ENCODE peak calls at places on chromosomes 3 and 15, in nine cellular contexts. I is CD8-positive, alpha-beta memory T cell; N is PC-9; R is GM23248; P is gastrocnemius medialis; X is ovary; F is psoas muscle; J is dorsolateral prefrontal cortex; A is A673. K is an unnamed sample.

GRCh38 chr3:11835028-11835639 is 11.6 kb downstream of the TAMM41 start:
- DNase-seq in N (no peak), A (peak), R (peak), X (no peak), P (no peak), F (no peak), I (no peak), J (no peak), K (no peak)

GRCh38 chr3:184322731-184323487 is 8.5 kb downstream of the EIF4G1 start:
- DNase-seq in F (peak), I (no peak), J (no peak), N (no peak), P (peak), A (no peak), R (peak), X (no peak), K (no peak)

GRCh38 chr15:67013696-67014095 is 51.7 kb upstream of the SMAD3 start:
- DNase-seq in N (no peak), X (no peak), J (no peak), P (no peak), I (no peak), A (peak), F (peak), R (no peak), K (peak)

GRCh38 chr3:122533931-122534334 is 19.2 kb upstream of the KPNA1 start:
- DNase-seq in A (no peak), X (no peak), J (no peak), N (peak), I (no peak), F (no peak), R (peak), P (no peak), K (peak)

GRCh38 chr3:63343674-63344073 is 65.6 kb downstream of the SYNPR start:
- DNase-seq in A (peak), X (peak), R (peak), F (peak), J (peak), P (peak), N (no peak), I (no peak), K (peak)

GRCh38 chr15:98485451-98485850 is 162.9 kb upstream of the IGF1R start:
- DNase-seq in R (no peak), J (no peak), P (no peak), X (no peak), N (no peak), I (no peak), A (no peak), F (no peak), K (no peak)

GRCh38 chr3:11558461-11558903 is 85.2 kb downstream of the VGLL4 start:
- DNase-seq in I (no peak), N (no peak), F (no peak), A (no peak), J (no peak), R (no peak), X (peak), P (peak), K (no peak)

GRCh38 chr15:30990036-30990435 is 1.4 kb downstream of the MTMR10 start:
- DNase-seq in J (no peak), I (no peak), X (no peak), F (no peak), R (peak), P (no peak), N (no peak), A (peak), K (no peak)

GRCh38 chr15:75809986-75810750 is 33.1 kb upstream of the UBE2Q2 start:
- DNase-seq in A (no peak), I (no peak), R (peak), P (no peak), N (no peak), X (no peak), F (no peak), J (no peak), K (no peak)

GRCh38 chr3:74402821-74403220 is 211.6 kb downstream of the CNTN3 start:
- DNase-seq in R (no peak), F (no peak), N (no peak), P (no peak), A (no peak), J (no peak), X (no peak), I (no peak), K (no peak)

GRCh38 chr3:23761440-23761896 is 44.3 kb upstream of the UBE2E1 start:
- DNase-seq in R (peak), P (no peak), F (no peak), X (no peak), I (no peak), N (no peak), J (no peak), A (peak), K (no peak)

GRCh38 chr15:67077641-67078215 is 12.3 kb downstream of the SMAD3 start:
- DNase-seq in R (no peak), N (no peak), X (no peak), J (no peak), P (peak), F (peak), I (no peak), A (no peak), K (no peak)

GRCh38 chr3:179164857-179165256 is 16.7 kb downstream of the PIK3CA start:
- DNase-seq in X (no peak), J (no peak), R (no peak), A (no peak), I (no peak), F (no peak), N (no peak), P (no peak), K (no peak)

GRCh38 chr15:40906947-40907802 is 12.9 kb downstream of the VPS18 start:
- DNase-seq in I (peak), N (no peak), P (peak), R (peak), F (no peak), J (no peak), X (no peak), A (peak), K (no peak)

GRCh38 chr15:28243901-28244300 is 78.1 kb downstream of the HERC2 start:
- DNase-seq in I (no peak), X (no peak), A (no peak), F (no peak), R (no peak), P (no peak), N (no peak), J (no peak), K (no peak)

GRCh38 chr3:30282052-30282708 is 324.2 kb upstream of the TGFBR2 start:
- DNase-seq in J (no peak), F (no peak), I (no peak), R (peak), X (no peak), A (peak), P (no peak), N (no peak), K (peak)

GRCh38 chr3:41207355-41207754 is 8.1 kb downstream of the CTNNB1 start:
- DNase-seq in P (no peak), A (no peak), J (no peak), F (no peak), X (no peak), N (no peak), I (no peak), R (no peak), K (no peak)

GRCh38 chr3:119747355-119747754 is 34.5 kb upstream of the NR1I2 start:
- DNase-seq in N (no peak), R (no peak), J (no peak), X (no peak), P (no peak), I (no peak), F (no peak), A (no peak), K (no peak)

GRCh38 chr3:131036200-131036816 is 9.6 kb downstream of the NEK11 start:
- DNase-seq in X (no peak), F (no peak), J (no peak), P (no peak), R (peak), A (no peak), I (no peak), N (peak), K (no peak)

GRCh38 chr3:186880392-186880791 is 37.9 kb downstream of the ADIPOQ start:
- DNase-seq in F (no peak), X (no peak), I (no peak), A (no peak), R (no peak), J (no peak), N (no peak), P (no peak), K (no peak)

GRCh38 chr3:157353657-157354056 is 83.0 kb upstream of the PTX3 start:
- DNase-seq in J (no peak), P (no peak), A (no peak), X (no peak), N (no peak), R (peak), I (no peak), F (no peak), K (no peak)

GRCh38 chr3:151795276-151795675 is 18.6 kb upstream of the AADAC start:
- DNase-seq in P (no peak), I (no peak), J (no peak), R (peak), A (peak), X (no peak), F (no peak), N (no peak), K (no peak)

GRCh38 chr3:104549099-104549714 is 817.5 kb upstream of the ALCAM start:
- DNase-seq in A (no peak), P (no peak), I (no peak), J (no peak), N (no peak), R (no peak), X (no peak), F (no peak), K (no peak)

GRCh38 chr3:38643592-38643991 is 5.9 kb downstream of the SCN5A start:
- DNase-seq in A (no peak), N (no peak), X (no peak), F (no peak), R (no peak), I (no peak), J (no peak), P (no peak), K (no peak)

GRCh38 chr15:80599359-80599758 is 95.8 kb upstream of the ABHD17C start:
- DNase-seq in A (no peak), F (no peak), I (no peak), N (peak), P (no peak), X (no peak), J (no peak), R (peak), K (peak)

GRCh38 chr3:160480931-160481330 is 31.3 kb upstream of the TRIM59 start:
- DNase-seq in I (no peak), X (no peak), N (no peak), A (no peak), F (no peak), P (no peak), J (no peak), R (peak), K (no peak)

GRCh38 chr15:60701261-60702019 is 222.5 kb upstream of the ICE2 start:
- DNase-seq in A (no peak), F (no peak), X (no peak), J (no peak), N (peak), R (no peak), P (no peak), I (no peak), K (no peak)

GRCh38 chr15:40069178-40070165 is 30.5 kb upstream of the SRP14 start:
- DNase-seq in X (peak), P (peak), R (peak), J (peak), A (peak), I (no peak), N (peak), F (peak), K (no peak)

GRCh38 chr15:68957686-68958085 is 27.4 kb downstream of the SPESP1 start:
- DNase-seq in A (no peak), R (no peak), N (no peak), P (no peak), I (no peak), X (no peak), J (no peak), F (no peak), K (no peak)

GRCh38 chr3:138390582-138390932 is 42.2 kb downstream of the MRAS start:
- DNase-seq in A (no peak), P (no peak), I (no peak), R (no peak), X (no peak), J (no peak), F (no peak), N (no peak), K (no peak)

GRCh38 chr3:62211675-62212429 is 161.5 kb downstream of the FEZF2 start:
- DNase-seq in P (no peak), A (peak), X (no peak), N (no peak), F (no peak), R (no peak), J (no peak), I (no peak), K (no peak)

DNA sequence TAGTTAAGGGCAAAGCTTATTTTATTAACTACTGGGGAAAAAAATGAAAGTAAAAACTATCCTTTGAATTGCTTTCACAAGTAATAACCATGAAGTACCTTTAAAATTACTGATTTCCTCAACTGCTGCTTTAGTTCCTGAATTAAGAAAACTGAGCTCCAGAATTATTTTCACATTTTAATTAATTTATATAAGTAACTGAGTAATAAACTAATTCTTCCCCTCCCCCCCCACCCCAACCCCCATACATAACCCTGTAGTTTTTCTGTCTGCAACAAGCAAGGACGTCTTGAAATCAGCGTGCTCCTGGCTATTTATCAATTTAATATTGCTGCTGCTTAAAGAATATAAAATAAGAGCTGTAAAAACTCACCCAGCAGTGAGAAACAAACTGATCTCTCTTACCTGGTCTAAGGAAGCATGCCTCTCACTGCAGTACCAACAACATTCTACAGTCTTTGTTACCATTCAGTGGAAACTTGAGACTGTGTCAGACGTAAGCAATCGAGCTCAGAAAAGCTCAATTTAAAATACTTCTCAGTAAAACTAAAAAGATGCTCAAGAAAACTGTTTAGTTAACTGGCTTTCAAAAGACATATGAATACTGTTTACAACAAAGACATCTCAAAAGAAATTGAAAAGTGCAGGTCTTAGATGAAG is 121.0 kb downstream of the TFDP2 start:
- DNase-seq in R (peak), N (no peak), P (no peak), I (peak), J (no peak), A (peak), X (no peak), F (no peak), K (peak)
- H3K27ac ChIP-seq in R (peak), N (no peak), P (peak), I (peak), J (no peak), A (peak), X (no peak), F (peak), K (peak)

DNA sequence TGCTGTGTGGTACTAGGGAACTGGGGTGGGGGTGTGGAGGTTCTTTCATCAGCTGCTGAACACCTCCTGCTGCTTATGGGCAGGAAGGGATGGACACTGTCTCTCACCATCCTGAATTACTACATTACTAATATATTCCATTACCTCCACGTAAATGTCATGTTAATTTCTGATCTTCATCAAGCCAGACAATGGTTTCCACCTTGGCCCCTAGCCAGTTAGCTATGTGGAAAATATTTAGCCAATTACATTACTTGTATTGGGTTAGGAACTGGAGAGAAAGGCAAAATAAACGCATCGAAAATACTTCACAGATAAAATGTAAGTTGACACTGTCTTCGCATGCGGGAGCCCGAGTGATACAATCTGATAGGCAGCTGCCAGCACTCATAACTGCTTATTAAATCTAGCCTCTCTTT is 95.1 kb downstream of the FOXP1 start:
- DNase-seq in I (no peak), A (no peak), F (no peak), P (no peak), N (no peak), X (no peak), R (no peak), J (no peak), K (no peak)
- H3K27ac ChIP-seq in I (no peak), A (no peak), F (no peak), P (no peak), N (no peak), X (no peak), R (no peak), J (no peak), K (no peak)

GRCh38 chr3:158777171-158777873 is 24.5 kb upstream of the MFSD1 start:
- DNase-seq in P (no peak), R (no peak), F (no peak), X (no peak), A (no peak), N (no peak), I (no peak), J (no peak), K (no peak)
- H3K27ac ChIP-seq in P (no peak), R (no peak), F (no peak), X (no peak), A (no peak), N (peak), I (no peak), J (no peak), K (no peak)

DNA sequence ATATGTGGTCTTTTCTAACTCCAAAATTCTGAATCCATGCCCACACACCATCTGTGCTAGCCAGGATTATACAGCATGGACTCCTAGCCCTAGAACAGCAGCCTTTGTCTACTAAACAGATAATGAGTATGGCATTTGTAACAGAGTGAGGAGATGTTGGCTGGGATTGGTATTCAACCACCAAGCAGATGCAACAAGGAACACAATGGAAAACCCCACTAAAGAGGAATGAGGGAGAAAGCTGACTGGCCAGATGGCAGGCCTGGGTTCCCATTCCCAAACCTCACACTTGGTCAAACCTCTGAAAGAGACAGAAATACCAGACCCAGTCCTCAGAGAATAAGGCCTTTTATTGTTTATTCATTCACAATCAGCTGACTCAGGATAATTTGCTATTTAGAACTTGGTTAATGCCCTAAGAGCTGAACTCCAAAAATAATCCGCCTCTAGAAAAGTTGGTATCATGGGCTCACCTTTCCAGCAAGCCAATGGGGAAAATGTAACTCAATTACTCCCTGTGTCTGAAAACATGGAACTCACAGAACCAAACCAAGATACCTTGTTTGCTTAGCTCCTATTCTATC is 145.6 kb downstream of the LRRC3B start:
- DNase-seq in N (no peak), I (no peak), F (no peak), A (no peak), J (no peak), P (no peak), R (no peak), X (no peak), K (no peak)
- H3K27ac ChIP-seq in N (no peak), I (no peak), F (no peak), A (no peak), J (no peak), P (no peak), R (no peak), X (no peak), K (no peak)

GRCh38 chr15:90033448-90033847 is 32.3 kb downstream of the ZNF710 start:
- DNase-seq in J (no peak), P (no peak), N (no peak), X (no peak), I (no peak), F (no peak), A (no peak), R (no peak), K (no peak)

GRCh38 chr15:90030376-90030775 is 29.3 kb downstream of the ZNF710 start:
- DNase-seq in P (peak), I (no peak), F (peak), X (no peak), A (no peak), J (no peak), R (no peak), N (no peak), K (no peak)

GRCh38 chr15:90031231-90031791 is 30.2 kb downstream of the ZNF710 start:
- DNase-seq in X (no peak), F (no peak), P (no peak), R (peak), N (no peak), A (peak), I (no peak), J (no peak), K (no peak)

GRCh38 chr15:90035095-90035834 is 34.1 kb downstream of the ZNF710 start:
- DNase-seq in J (no peak), X (no peak), A (no peak), N (peak), I (no peak), F (peak), P (no peak), R (no peak), K (no peak)

DNA sequence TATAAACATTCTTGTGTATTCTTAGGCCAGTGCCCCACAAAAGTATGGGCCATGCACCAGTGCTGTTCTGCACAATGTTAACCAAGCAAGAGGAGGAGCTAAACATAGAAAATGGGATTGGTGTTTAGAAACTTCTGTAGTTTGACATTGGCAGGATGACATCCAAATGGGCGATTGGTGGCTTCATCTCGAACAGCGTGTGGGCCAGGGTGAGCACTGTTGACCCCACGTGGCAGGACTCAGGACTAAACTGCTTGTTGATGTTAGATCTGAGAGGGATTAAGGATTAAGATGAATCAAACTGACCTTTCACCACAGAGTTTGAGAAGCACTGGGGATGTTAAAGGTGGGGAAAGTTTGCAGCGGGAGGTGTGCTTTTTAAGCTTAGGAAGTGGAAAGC is 31.9 kb downstream of the ZNF710 start:
- DNase-seq in R (no peak), N (no peak), J (no peak), X (no peak), A (no peak), F (no peak), I (no peak), P (no peak), K (no peak)
- H3K27ac ChIP-seq in R (no peak), N (peak), J (no peak), X (no peak), A (peak), F (no peak), I (no peak), P (no peak), K (peak)

K was measured in epithelial cell of prostate.